ENCODE peak calls at places on chromosomes 12 and 14, in nine cellular contexts. E is AG20443; W is HEK293T; I is stimulated activated CD8-positive, alpha-beta memory T cell treated with anti-CD3 and anti-CD28 coated beads, Interleukin-15, amount 100 ng/mL, for 1 hour; H is progenitor cell of endocrine pancreas; K is aorta; U is PC-3; G is NCI-H1694; L is central memory CD4-positive, alpha-beta T cell. P is an unnamed sample.

GRCh38 chr12:107007421-107007820 is 20.5 kb upstream of the MTERF2 start:
- DNase-seq in E (no peak), W (no peak), I (no peak), H (no peak), K (no peak), U (no peak), G (no peak), L (no peak), P (no peak)

GRCh38 chr12:105025890-105026289 is 39.8 kb downstream of the NOPCHAP1 start:
- DNase-seq in E (peak; percentile 74), W (no peak), I (no peak), H (no peak), K (no peak), U (peak; percentile 15), G (peak; percentile 52), L (no peak), P (peak; percentile 69)

GRCh38 chr12:131700271-131700670 is 10.6 kb upstream of the SFSWAP start:
- DNase-seq in E (no peak), W (no peak), I (no peak), H (no peak), K (no peak), U (no peak), G (no peak), L (no peak), P (no peak)

GRCh38 chr12:53862831-53863230 is 75.8 kb upstream of the HOXC13 start:
- DNase-seq in E (peak; percentile 44), W (no peak), I (no peak), H (no peak), K (no peak), U (peak; percentile 73), G (no peak), L (no peak), P (no peak)

GRCh38 chr14:54782803-54783659 is 119.6 kb downstream of the GCH1 start:
- DNase-seq in E (no peak), W (no peak), I (no peak), H (no peak), K (no peak), U (no peak), G (no peak), L (no peak), P (no peak)

GRCh38 chr12:4943067-4943937 is 33.6 kb downstream of the KCNA1 start:
- DNase-seq in E (no peak), W (no peak), I (no peak), H (no peak), K (no peak), U (no peak), G (no peak), L (no peak), P (no peak)

GRCh38 chr14:91218041-91218440 is 26.5 kb downstream of the GPR68 start:
- DNase-seq in E (no peak), W (no peak), I (no peak), H (no peak), K (no peak), U (no peak), G (no peak), L (no peak), P (no peak)

GRCh38 chr12:124352839-124353238 is 57.9 kb downstream of the RFLNA start:
- DNase-seq in E (no peak), W (no peak), I (no peak), H (no peak), K (no peak), U (no peak), G (no peak), L (no peak), P (peak; percentile 10)

GRCh38 chr12:68932701-68933563 is at the start of gene CPM:
- DNase-seq in E (peak; percentile 90), W (peak; percentile 83), I (peak; percentile 20), H (peak; percentile 60), K (peak; percentile 88), U (peak; percentile 72), G (no peak), L (peak; percentile 57), P (peak; percentile 24)

GRCh38 chr12:1939316-1939715 is 20.9 kb upstream of the CACNA2D4 start:
- DNase-seq in E (no peak), W (no peak), I (no peak), H (no peak), K (no peak), U (no peak), G (no peak), L (no peak), P (no peak)

GRCh38 chr12:64669270-64669842 is 59.1 kb downstream of the RASSF3 start:
- DNase-seq in E (no peak), W (no peak), I (no peak), H (no peak), K (peak; percentile 85), U (peak; percentile 41), G (no peak), L (peak; percentile 87), P (no peak)

GRCh38 chr12:44015333-44015941 is 179.6 kb downstream of the TMEM117 start:
- DNase-seq in E (peak; percentile 38), W (peak; percentile 35), I (no peak), H (no peak), K (no peak), U (peak; percentile 79), G (peak; percentile 55), L (peak; percentile 33), P (peak; percentile 52)

GRCh38 chr14:61461808-61462275 is 140.5 kb downstream of the PRKCH start:
- DNase-seq in E (peak; percentile 72), W (peak; percentile 67), I (no peak), H (peak; percentile 21), K (no peak), U (peak; percentile 97), G (peak; percentile 92), L (peak; percentile 64), P (peak; percentile 85)